ENCODE peak calls at places on chromosomes 4 and X, in five cellular contexts. N is A549, I is endothelial cell of umbilical vein, J is GM12878, G is K562. T is an unnamed sample.

GRCh38 chrX:50769389-50770063 is 44.5 kb downstream of the SHROOM4 start:
- DNase-seq in N (no peak), I (peak), J (no peak), G (no peak), T (no peak)

GRCh38 chr4:122963222-122963621 is 40.8 kb upstream of the NUDT6 start:
- DNase-seq in N (no peak), I (no peak), J (no peak), G (no peak), T (peak)

GRCh38 chr4:8914461-8915171 is 43.0 kb upstream of the HMX1 start:
- DNase-seq in N (no peak), I (no peak), J (no peak), G (peak), T (peak)

GRCh38 chrX:41009816-41010187 is 75.4 kb upstream of the USP9X start:
- DNase-seq in N (no peak), I (no peak), J (no peak), G (no peak), T (peak)

GRCh38 chr4:170052919-170053318 is 26.7 kb upstream of the MFAP3L start:
- DNase-seq in N (no peak), I (no peak), J (no peak), G (no peak), T (no peak)

GRCh38 chrX:51144828-51145442 is 187.7 kb upstream of the NUDT10 start:
- DNase-seq in N (peak), I (peak), J (peak), G (peak), T (peak)

GRCh38 chr4:7779194-7779768 is 160.4 kb downstream of the AFAP1 start:
- DNase-seq in N (no peak), I (no peak), J (no peak), G (no peak), T (no peak)

GRCh38 chr4:152836936-152837335 is 57.2 kb downstream of the ARFIP1 start:
- DNase-seq in N (no peak), I (no peak), J (no peak), G (no peak), T (no peak)

GRCh38 chrX:136847874-136848273 is 32.7 kb downstream of the RBMX start:
- DNase-seq in N (no peak), I (no peak), J (no peak), G (peak), T (no peak)

GRCh38 chr4:153649572-153649991 is 34.5 kb upstream of the TLR2 start:
- DNase-seq in N (peak), I (peak), J (no peak), G (no peak), T (peak)

GRCh38 chr4:55008166-55009056 is 117.0 kb downstream of the KDR start:
- DNase-seq in N (no peak), I (peak), J (no peak), G (peak), T (peak)

GRCh38 chrX:36443007-36443406 is 523.5 kb downstream of the CFAP47 start:
- DNase-seq in N (no peak), I (no peak), J (no peak), G (no peak), T (no peak)
- TF ChIP-seq MYC in N (no peak), I (no peak), J (no peak), G (no peak), T (no peak)

DNA sequence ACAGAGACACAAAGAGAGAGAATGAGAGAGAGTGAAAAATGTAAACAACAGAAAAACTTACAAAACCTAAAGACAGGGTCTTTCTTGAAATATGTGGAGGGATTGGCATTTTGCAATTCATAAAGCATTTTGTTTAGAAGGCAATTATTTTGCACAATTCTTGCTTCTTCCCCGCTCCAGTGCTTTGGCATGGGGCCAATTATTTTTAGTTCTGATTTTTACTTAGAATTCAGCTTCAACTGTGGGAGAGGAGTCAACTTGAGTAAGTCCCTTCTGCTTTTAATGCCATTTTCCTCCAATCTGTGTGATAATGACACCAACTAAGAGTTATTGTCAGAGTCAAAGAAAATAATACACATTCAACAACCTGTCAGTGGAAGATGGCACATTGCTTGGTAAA is 1051.9 kb downstream of the NLGN4X start:
- DNase-seq in N (no peak), I (no peak), J (no peak), G (no peak), T (no peak)
- TF ChIP-seq MYC in N (no peak), I (no peak), J (no peak), G (no peak), T (no peak)

GRCh38 chr4:20318011-20318898 is 66.5 kb downstream of the SLIT2 start:
- DNase-seq in N (no peak), I (no peak), J (no peak), G (no peak), T (no peak)
- TF ChIP-seq MYC in N (no peak), I (no peak), J (no peak), G (no peak), T (no peak)

DNA sequence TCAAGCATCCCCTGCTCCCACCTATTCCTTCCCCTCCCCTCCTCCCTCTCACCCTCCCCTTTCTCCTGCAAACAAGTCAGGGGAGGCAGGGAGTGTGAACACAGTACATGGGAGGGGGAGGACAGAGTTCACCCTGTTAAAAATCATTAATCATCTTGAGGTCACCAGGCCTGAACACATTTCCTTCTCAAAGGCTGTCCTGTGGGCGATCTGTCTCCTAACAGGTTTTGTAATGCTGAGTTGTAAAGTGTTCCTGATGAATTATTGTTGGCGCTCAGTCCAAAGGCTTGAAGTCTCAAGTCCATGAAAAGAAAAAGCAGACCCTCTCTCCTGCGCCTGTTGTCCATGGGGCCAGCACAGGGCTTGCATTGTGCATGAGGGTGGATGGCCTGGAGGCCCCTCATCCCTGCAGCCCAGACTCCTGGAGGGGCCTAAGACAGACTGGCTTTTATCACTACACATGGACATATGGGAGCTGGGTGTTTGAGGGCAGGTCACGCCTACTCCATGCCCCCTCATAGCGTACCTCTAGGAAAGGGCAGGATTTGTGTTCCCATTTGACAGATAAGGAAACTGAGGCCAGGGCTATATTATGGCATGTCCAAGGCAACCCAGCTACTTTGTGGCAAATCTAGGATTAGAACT is 189.1 kb downstream of the RAB28 start:
- DNase-seq in N (no peak), I (no peak), J (no peak), G (no peak), T (no peak)
- TF ChIP-seq MYC in N (no peak), I (no peak), J (no peak), G (no peak), T (no peak)

T was measured in NB4.